ENCODE peak calls at places on chromosome 11, in six cellular contexts. A is mesenchymal stem cell, Z is lung, T is kidney, Q is astrocyte of the spinal cord, H is cardiac fibroblast. D is an unnamed sample.

GRCh38 chr11:125448136-125448535 is 47.9 kb downstream of the FEZ1 start:
- DNase-seq in A (no peak), Z (no peak), T (no peak), Q (peak), H (peak), D (no peak)

GRCh38 chr11:44622721-44623258 is 57.3 kb downstream of the CD82 start:
- DNase-seq in A (no peak), Z (peak), T (no peak), Q (no peak), H (no peak), D (peak)

GRCh38 chr11:62487698-62488551 is 58.7 kb downstream of the AHNAK start:
- DNase-seq in A (peak), Z (no peak), T (no peak), Q (no peak), H (no peak), D (no peak)

GRCh38 chr11:35380603-35381002 is 38.8 kb downstream of the SLC1A2 start:
- DNase-seq in A (peak), Z (no peak), T (no peak), Q (no peak), H (peak), D (no peak)

GRCh38 chr11:82995754-82996398 is 75.8 kb downstream of the RAB30 start:
- DNase-seq in A (peak), Z (no peak), T (no peak), Q (peak), H (peak), D (no peak)

GRCh38 chr11:33869511-33870422 is 22.1 kb downstream of the LMO2 start:
- DNase-seq in A (peak), Z (peak), T (peak), Q (peak), H (peak), D (peak)

GRCh38 chr11:40281055-40281580 is 1178.3 kb downstream of the LRRC4C start:
- DNase-seq in A (peak), Z (no peak), T (no peak), Q (peak), H (no peak), D (no peak)

GRCh38 chr11:16561150-16561549 is 177.3 kb upstream of the C11orf58 start:
- DNase-seq in A (peak), Z (no peak), T (no peak), Q (no peak), H (no peak), D (no peak)

GRCh38 chr11:126815111-126815510 is 185.5 kb downstream of the KIRREL3 start:
- DNase-seq in A (no peak), Z (no peak), T (no peak), Q (peak), H (peak), D (no peak)

GRCh38 chr11:32152821-32153220 is 61.9 kb downstream of the RCN1 start:
- DNase-seq in A (no peak), Z (no peak), T (no peak), Q (no peak), H (no peak), D (no peak)

GRCh38 chr11:111946499-111946898 is 9.4 kb downstream of the DIXDC1 start:
- DNase-seq in A (no peak), Z (no peak), T (no peak), Q (peak), H (peak), D (no peak)

GRCh38 chr11:134660416-134660815 is 248.4 kb upstream of the B3GAT1 start:
- DNase-seq in A (no peak), Z (peak), T (no peak), Q (no peak), H (no peak), D (peak)

GRCh38 chr11:100719362-100719761 is 32.3 kb downstream of the ARHGAP42 start:
- DNase-seq in A (peak), Z (no peak), T (no peak), Q (peak), H (peak), D (peak)

GRCh38 chr11:124984512-124984854 is 30.5 kb downstream of the CCDC15 start:
- DNase-seq in A (no peak), Z (no peak), T (peak), Q (no peak), H (no peak), D (no peak)

GRCh38 chr11:122285021-122285420 is 169.0 kb upstream of the BLID start:
- DNase-seq in A (no peak), Z (no peak), T (no peak), Q (no peak), H (no peak), D (no peak)

GRCh38 chr11:129373489-129373953 is 2.1 kb upstream of the BARX2 start:
- DNase-seq in A (peak), Z (no peak), T (no peak), Q (no peak), H (peak), D (no peak)
- H3K4me3 ChIP-seq in A (peak), Z (no peak), T (peak), Q (no peak), H (peak), D (peak)

GRCh38 chr11:2378527-2379210 is 1.6 kb downstream of the CD81 start:
- DNase-seq in A (peak), Z (no peak), T (peak), Q (peak), H (peak), D (no peak)

GRCh38 chr11:2376751-2377451 is at the start of gene CD81:
- DNase-seq in A (no peak), Z (no peak), T (peak), Q (no peak), H (peak), D (peak)

GRCh38 chr11:2379471-2380174 is 2.5 kb downstream of the CD81 start:
- DNase-seq in A (no peak), Z (no peak), T (peak), Q (no peak), H (peak), D (no peak)

GRCh38 chr11:2375964-2376551 is 1.1 kb upstream of the CD81 start:
- DNase-seq in A (no peak), Z (no peak), T (peak), Q (no peak), H (no peak), D (no peak)

DNA sequence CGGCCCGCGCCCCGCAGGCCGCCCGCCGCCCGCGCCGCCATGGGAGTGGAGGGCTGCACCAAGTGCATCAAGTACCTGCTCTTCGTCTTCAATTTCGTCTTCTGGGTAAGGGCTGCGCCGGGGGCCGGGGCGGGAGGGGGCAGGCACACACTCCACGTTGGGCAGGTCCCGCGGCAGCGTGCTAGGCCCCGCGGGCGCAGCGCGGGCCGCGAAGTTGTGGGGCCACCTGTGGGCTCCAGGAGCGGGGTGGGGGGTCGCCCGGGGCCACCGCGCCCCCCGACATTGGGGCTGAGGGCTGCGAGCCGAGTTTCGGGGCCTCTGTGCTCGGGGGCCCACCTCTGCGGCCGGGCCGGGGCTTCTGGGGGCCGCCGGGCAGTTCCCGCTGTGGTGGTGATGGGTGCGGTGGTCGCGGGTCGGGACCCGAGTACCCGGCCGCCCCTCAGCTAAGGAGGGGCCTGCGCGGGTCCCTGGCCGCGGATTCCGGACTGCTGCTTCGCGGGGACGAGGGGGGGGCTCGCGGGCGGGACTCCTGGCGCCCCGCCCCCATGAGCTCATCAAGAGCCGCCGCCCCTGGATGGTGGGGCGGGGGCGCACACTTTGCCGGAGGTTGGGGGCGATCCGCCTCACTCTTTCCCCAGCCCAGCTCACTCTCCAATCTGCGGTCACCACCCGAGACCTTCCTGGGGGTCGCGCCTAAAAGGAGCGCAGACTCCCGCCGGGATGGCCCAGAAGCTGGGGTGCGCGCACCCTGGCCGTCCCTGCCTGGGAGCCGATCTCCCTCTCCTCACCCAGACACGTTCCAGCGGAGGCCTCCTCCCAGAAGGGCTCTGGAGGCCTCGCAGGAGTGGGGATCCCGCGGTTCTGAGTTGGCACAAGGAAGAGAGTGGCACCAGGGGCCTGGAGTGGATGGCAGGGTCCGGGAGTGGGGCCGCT is 667 bp downstream of the CD81 start:
- DNase-seq in A (peak), Z (no peak), T (peak), Q (peak), H (peak), D (peak)
- H3K4me3 ChIP-seq in A (peak), Z (peak), T (peak), Q (peak), H (peak), D (peak)

DNA sequence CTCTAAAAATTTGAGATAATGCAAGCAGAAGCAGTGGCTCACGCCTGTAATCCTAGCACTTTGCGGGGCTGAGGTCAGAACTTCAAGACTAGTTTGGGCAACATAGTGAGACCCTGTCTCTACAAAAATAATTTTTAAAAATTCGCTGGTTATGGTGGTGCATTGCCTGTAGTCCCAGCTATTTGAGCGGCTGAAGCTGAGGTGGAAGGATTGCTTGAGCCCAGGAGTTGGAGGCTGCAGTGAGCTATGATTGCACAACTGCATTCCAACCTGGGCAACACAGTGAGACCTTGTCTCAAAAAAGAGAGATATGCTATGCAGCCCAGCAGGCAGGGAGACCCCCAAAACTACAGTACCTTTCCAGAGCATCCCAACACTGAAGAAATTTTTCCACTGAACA is 2.3 kb downstream of the CTSC start:
- DNase-seq in A (no peak), Z (no peak), T (no peak), Q (no peak), H (no peak), D (no peak)
- H3K4me3 ChIP-seq in A (peak), Z (peak), T (peak), Q (no peak), H (peak), D (no peak)

DNA sequence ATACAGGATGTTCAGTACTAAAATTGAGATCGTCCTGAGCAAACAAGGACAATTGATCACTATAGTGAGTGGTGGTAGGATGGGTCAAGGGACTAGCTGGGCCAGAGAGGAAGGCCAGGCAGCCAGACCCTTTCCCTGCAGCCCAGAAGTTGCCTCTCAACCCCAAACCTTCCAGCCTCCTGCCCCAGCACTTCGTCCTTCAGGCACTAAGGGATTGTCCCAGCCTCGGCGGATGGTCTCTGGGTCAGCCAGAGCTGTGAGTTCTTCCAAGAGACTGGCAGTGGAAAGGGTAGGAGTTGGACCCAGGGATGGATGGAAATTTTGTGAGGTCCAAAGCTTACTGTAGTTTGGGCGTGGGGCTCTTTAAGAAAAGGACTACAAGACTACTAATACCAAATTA is 3.6 kb upstream of the LMO1 start:
- DNase-seq in A (no peak), Z (no peak), T (peak), Q (no peak), H (no peak), D (no peak)
- H3K4me3 ChIP-seq in A (no peak), Z (no peak), T (no peak), Q (no peak), H (no peak), D (no peak)

GRCh38 chr11:114315749-114316368 is 19.7 kb downstream of the NNMT start:
- DNase-seq in A (peak), Z (peak), T (no peak), Q (peak), H (peak), D (peak)
- H3K4me3 ChIP-seq in A (no peak), Z (no peak), T (no peak), Q (no peak), H (no peak), D (no peak)

GRCh38 chr11:129376658-129377341 is 1.2 kb downstream of the BARX2 start:
- DNase-seq in A (no peak), Z (no peak), T (no peak), Q (no peak), H (no peak), D (no peak)

GRCh38 chr11:129372609-129373488 is 2.8 kb upstream of the BARX2 start:
- DNase-seq in A (peak), Z (no peak), T (no peak), Q (no peak), H (no peak), D (peak)

GRCh38 chr11:129375731-129376657 is at the start of gene BARX2:
- DNase-seq in A (peak), Z (peak), T (peak), Q (peak), H (peak), D (peak)

GRCh38 chr11:129374081-129374992 is 1.3 kb upstream of the BARX2 start:
- DNase-seq in A (peak), Z (no peak), T (no peak), Q (no peak), H (no peak), D (peak)

GRCh38 chr11:129374993-129375721 is 491 bp upstream of the BARX2 start:
- DNase-seq in A (peak), Z (no peak), T (peak), Q (peak), H (peak), D (peak)
- H3K4me3 ChIP-seq in A (peak), Z (no peak), T (peak), Q (no peak), H (no peak), D (peak)

DNA sequence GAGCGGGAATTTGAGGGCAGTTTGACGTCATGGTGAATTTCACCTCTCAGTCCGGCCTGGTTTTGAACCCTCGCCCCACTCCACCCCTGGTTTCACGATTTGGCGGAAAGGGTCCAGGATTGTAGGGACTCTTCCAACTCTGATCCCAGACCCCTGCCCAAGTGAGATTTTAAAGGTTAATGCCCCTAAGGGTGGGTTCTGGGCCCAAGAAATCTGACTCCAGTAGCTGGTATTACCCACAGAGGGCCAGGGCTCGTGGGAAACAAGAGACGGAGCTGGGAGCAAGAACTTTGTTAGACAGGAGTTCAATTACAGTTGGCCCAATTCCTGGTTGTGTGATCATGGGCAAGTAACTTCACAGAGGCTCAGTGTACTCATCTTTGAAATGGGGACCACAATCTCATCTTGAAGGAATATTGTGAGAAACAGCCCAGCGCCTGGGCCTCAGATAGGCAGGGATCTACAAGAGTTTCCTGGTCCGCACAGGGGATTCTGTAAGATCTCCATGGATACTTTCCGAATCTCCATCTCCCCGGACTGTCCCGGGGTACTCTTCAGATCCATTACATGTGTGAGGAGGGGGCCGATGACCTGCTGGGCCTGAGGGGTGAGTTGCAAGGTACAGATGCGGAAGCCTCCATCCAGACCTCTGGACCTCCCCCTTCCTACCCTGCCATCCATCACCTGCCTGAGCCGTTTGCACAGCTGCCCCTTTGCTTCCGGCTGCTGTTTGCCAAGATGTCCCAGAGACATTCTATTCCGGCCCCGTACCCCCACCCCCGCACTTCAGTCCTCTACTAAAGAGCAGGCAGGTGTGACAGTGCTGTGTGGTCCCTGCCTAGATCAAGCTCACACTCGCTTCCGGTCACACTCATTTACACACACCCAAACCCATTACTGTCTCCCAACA is 685 bp upstream of the CALCA start:
- DNase-seq in A (no peak), Z (no peak), T (no peak), Q (no peak), H (no peak), D (peak)
- H3K4me3 ChIP-seq in A (no peak), Z (no peak), T (peak), Q (no peak), H (no peak), D (no peak)

GRCh38 chr11:64150481-64151239 is 15.3 kb downstream of the MACROD1 start:
- DNase-seq in A (no peak), Z (no peak), T (no peak), Q (no peak), H (no peak), D (no peak)

GRCh38 chr11:64148917-64149617 is 16.8 kb downstream of the MACROD1 start:
- DNase-seq in A (no peak), Z (no peak), T (no peak), Q (no peak), H (no peak), D (no peak)

GRCh38 chr11:64150051-64150450 is 15.9 kb downstream of the MACROD1 start:
- DNase-seq in A (no peak), Z (no peak), T (no peak), Q (no peak), H (no peak), D (no peak)

GRCh38 chr11:64146036-64146943 is 19.6 kb downstream of the MACROD1 start:
- DNase-seq in A (peak), Z (peak), T (no peak), Q (no peak), H (peak), D (peak)

DNA sequence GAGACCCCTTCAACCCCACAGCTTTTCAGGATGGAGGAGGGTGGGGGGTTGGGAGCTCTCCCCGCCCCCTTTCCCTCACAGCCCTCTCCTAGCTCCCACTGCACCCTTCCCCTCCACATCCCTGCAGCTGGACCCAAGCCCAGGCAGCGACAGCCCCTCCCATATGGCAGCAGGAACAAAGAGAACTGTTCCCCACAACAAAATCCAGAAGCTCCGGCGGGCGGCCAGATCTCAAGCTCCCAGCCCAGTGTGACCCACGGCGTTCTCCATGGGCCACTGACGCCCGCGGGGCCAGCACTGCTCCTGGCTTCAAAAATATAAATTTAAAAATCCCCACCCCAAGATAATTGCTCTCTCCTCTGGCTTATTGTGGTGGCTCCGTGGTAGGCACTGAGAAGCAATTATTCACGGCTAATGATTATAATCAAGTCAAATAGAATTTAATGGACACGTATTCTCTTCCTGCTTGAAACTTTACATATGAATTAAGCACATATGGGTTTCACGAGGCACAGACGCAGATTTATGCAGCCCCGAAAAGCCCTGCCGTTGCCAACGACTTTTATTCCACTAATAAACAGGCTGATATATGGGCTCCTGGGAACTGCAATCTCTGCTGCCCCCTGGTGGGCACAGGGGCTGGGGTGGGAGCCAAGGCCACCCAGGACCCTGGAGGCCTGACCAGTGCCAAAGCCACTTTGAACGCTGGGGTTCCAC is 17.6 kb downstream of the MACROD1 start:
- DNase-seq in A (peak), Z (peak), T (peak), Q (peak), H (peak), D (peak)
- H3K4me3 ChIP-seq in A (peak), Z (no peak), T (no peak), Q (peak), H (peak), D (no peak)

GRCh38 chr11:128506384-128506783 is 81.0 kb downstream of the ETS1 start:
- DNase-seq in A (no peak), Z (no peak), T (no peak), Q (no peak), H (no peak), D (no peak)

GRCh38 chr11:128505449-128506058 is 81.8 kb downstream of the ETS1 start:
- DNase-seq in A (no peak), Z (no peak), T (no peak), Q (no peak), H (peak), D (no peak)

GRCh38 chr11:128507936-128508335 is 79.4 kb downstream of the ETS1 start:
- DNase-seq in A (no peak), Z (no peak), T (no peak), Q (no peak), H (no peak), D (no peak)

GRCh38 chr11:128508785-128509518 is 78.4 kb downstream of the ETS1 start:
- DNase-seq in A (peak), Z (no peak), T (no peak), Q (peak), H (peak), D (no peak)

DNA sequence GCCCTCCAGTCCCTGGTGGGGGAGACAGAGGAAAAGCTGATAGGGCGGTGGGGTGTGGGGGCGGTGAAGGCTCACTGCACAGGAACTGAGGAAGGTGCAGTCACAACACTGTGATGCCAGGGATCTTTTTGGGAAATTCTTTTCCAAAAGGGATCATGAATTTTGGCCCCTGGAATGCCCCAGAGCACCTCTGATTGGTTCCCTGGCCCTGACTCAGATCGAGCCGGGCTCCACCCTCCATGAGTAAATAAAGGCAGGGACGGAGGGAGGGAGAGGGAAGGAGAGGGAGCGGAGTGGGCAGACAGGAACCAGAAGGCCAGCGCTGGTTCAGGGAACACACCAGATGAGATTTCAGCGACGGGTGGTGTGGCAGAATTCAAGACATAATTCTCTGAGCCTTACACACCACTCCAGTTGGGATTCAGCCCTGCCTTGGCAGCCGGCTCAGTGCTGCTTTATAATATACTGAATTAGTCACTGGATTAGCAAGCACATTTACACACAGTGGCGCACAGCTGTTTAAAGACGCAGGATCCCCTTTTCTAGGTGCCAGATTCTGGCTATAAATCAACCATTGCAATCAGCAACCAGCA is 80.3 kb downstream of the ETS1 start:
- DNase-seq in A (peak), Z (peak), T (peak), Q (peak), H (peak), D (peak)
- H3K4me3 ChIP-seq in A (peak), Z (no peak), T (peak), Q (peak), H (peak), D (no peak)